ENCODE peak calls at places on chromosomes 7 and 10, in eight cellular contexts. L, A, X, G, N, J, Y and Z are unnamed samples.

GRCh38 chr7:2530076-2530967 is 10.7 kb downstream of the LFNG start:
- DNase-seq in L (no peak), A (no peak), X (no peak), G (no peak), N (peak), J (peak), Y (peak), Z (peak)

GRCh38 chr7:3194501-3195141 is 106.4 kb upstream of the SDK1 start:
- DNase-seq in L (peak), A (peak), X (peak), G (no peak), N (no peak), J (no peak), Y (no peak), Z (peak)

GRCh38 chr7:360454-361100 is 70.6 kb downstream of the FOXL3 start:
- DNase-seq in L (no peak), A (no peak), X (no peak), G (no peak), N (no peak), J (no peak), Y (peak), Z (no peak)

GRCh38 chr7:85103352-85103751 is 83.5 kb downstream of the SEMA3D start:
- DNase-seq in L (peak), A (peak), X (peak), G (peak), N (peak), J (no peak), Y (no peak), Z (peak)

GRCh38 chr10:48516878-48517277 is 88.0 kb downstream of the ARHGAP22 start:
- DNase-seq in L (no peak), A (no peak), X (no peak), G (no peak), N (no peak), J (no peak), Y (no peak), Z (no peak)

GRCh38 chr10:112811741-112812551 is 138.1 kb upstream of the TCF7L2 start:
- DNase-seq in L (peak), A (peak), X (no peak), G (peak), N (peak), J (no peak), Y (no peak), Z (peak)

GRCh38 chr10:93081834-93082233 is 8.1 kb downstream of the CYP26A1 start:
- DNase-seq in L (no peak), A (no peak), X (no peak), G (no peak), N (peak), J (no peak), Y (no peak), Z (no peak)

GRCh38 chr10:101162677-101163076 is 31.6 kb downstream of the TLX1 start:
- DNase-seq in L (no peak), A (no peak), X (no peak), G (no peak), N (no peak), J (no peak), Y (no peak), Z (no peak)

GRCh38 chr10:124704428-124704805 is 39.8 kb downstream of the FAM53B start:
- DNase-seq in L (no peak), A (no peak), X (peak), G (no peak), N (no peak), J (no peak), Y (no peak), Z (no peak)

GRCh38 chr10:61943699-61944444 is 42.4 kb downstream of the ARID5B start:
- DNase-seq in L (peak), A (peak), X (no peak), G (no peak), N (no peak), J (peak), Y (no peak), Z (peak)
- H3K4me3 ChIP-seq in L (no peak), A (no peak), X (no peak), G (peak), N (no peak), J (peak), Y (peak), Z (no peak)

GRCh38 chr7:33959676-33960075 is 54.3 kb downstream of the BMPER start:
- DNase-seq in L (no peak), A (no peak), X (no peak), G (no peak), N (no peak), J (no peak), Y (no peak), Z (no peak)
- TF ChIP-seq CTCF in L (no peak), A (no peak), X (no peak), G (no peak), N (no peak), J (no peak), Y (no peak), Z (no peak)

DNA sequence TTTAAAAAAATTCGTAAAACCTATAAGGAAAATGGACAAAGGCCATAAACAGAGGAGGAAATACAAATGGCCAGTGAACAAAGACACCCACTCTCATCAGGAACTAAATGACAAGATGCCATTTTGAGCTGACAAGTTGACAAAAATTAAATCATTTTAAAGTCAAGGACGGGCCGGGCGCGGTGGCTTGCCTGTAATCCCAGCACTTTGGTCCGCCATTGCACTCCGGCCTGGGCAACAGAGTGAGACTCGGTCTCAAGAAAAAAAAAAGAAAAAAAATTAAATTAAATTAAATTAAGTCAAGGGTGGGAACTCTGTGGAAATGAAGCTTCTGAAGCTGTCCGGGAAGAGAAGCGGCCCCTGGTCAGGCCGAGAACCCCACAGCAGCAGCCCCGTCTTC is 1.2 kb upstream of the NOM1 start:
- DNase-seq in L (no peak), A (no peak), X (no peak), G (no peak), N (no peak), J (no peak), Y (no peak), Z (no peak)
- H3K4me3 ChIP-seq in L (no peak), A (peak), X (no peak), G (peak), N (peak), J (no peak), Y (no peak), Z (peak)

GRCh38 chr10:14820010-14820774 is 17.6 kb downstream of the CDNF start:
- DNase-seq in L (peak), A (peak), X (no peak), G (no peak), N (no peak), J (no peak), Y (no peak), Z (peak)
- TF ChIP-seq CTCF in L (no peak), A (no peak), X (no peak), G (no peak), N (no peak), J (no peak), Y (no peak), Z (no peak)